ENCODE peak calls at places on chromosomes 16 and 17, in five cellular contexts. J, B, T, H and P are unnamed samples. For H3K4me1, the result is how much of the 10 kb centered on the place peaks cover.

GRCh38 chr17:69592692-69593350 is 178.3 kb downstream of the MAP2K6 start:
- DNase-seq in J (no peak), B (no peak), T (no peak), H (no peak), P (no peak)

GRCh38 chr17:75643033-75644017 is 10.1 kb downstream of the SMIM5 start:
- DNase-seq in J (no peak), B (peak), T (no peak), H (no peak), P (no peak)

GRCh38 chr16:27429330-27429871 is 27.4 kb downstream of the IL21R start:
- DNase-seq in J (no peak), B (no peak), T (no peak), H (no peak), P (no peak)

GRCh38 chr17:83012873-83013778 is 66.3 kb upstream of the METRNL start:
- DNase-seq in J (no peak), B (no peak), T (peak), H (no peak), P (no peak)

GRCh38 chr17:2030779-2031163 is 818 bp downstream of the DPH1 start:
- DNase-seq in J (peak), B (no peak), T (no peak), H (peak), P (no peak)

GRCh38 chr16:10172848-10173655 is 9.2 kb downstream of the GRIN2A start:
- DNase-seq in J (no peak), B (peak), T (no peak), H (no peak), P (no peak)

GRCh38 chr17:68511671-68512246 is 471 bp upstream of the PRKAR1A start:
- DNase-seq in J (peak), B (peak), T (peak), H (peak), P (peak)

GRCh38 chr16:84806256-84806889 is 13.4 kb upstream of the CRISPLD2 start:
- DNase-seq in J (no peak), B (no peak), T (no peak), H (peak), P (no peak)

GRCh38 chr16:1592446-1592845 is 19.4 kb downstream of the IFT140 start:
- DNase-seq in J (no peak), B (no peak), T (no peak), H (no peak), P (no peak)

GRCh38 chr17:69058165-69058564 is 2.6 kb downstream of the ABCA9 start:
- DNase-seq in J (peak), B (peak), T (no peak), H (no peak), P (no peak)

GRCh38 chr16:7137560-7138330 is 194.9 kb upstream of the RBFOX1 start:
- DNase-seq in J (no peak), B (peak), T (no peak), H (no peak), P (no peak)

GRCh38 chr16:49848530-49848929 is 7.4 kb downstream of the ZNF423 start:
- DNase-seq in J (no peak), B (no peak), T (no peak), H (no peak), P (no peak)
- H3K4me3 ChIP-seq in J (no peak), B (no peak), T (no peak), H (no peak), P (no peak)

GRCh38 chr16:66447491-66447890 is 20.4 kb downstream of the BEAN1 start:
- DNase-seq in J (no peak), B (no peak), T (no peak), H (no peak), P (no peak)
- H3K9ac ChIP-seq in J (no peak), B (no peak), T (no peak), H (no peak), P (no peak)

DNA sequence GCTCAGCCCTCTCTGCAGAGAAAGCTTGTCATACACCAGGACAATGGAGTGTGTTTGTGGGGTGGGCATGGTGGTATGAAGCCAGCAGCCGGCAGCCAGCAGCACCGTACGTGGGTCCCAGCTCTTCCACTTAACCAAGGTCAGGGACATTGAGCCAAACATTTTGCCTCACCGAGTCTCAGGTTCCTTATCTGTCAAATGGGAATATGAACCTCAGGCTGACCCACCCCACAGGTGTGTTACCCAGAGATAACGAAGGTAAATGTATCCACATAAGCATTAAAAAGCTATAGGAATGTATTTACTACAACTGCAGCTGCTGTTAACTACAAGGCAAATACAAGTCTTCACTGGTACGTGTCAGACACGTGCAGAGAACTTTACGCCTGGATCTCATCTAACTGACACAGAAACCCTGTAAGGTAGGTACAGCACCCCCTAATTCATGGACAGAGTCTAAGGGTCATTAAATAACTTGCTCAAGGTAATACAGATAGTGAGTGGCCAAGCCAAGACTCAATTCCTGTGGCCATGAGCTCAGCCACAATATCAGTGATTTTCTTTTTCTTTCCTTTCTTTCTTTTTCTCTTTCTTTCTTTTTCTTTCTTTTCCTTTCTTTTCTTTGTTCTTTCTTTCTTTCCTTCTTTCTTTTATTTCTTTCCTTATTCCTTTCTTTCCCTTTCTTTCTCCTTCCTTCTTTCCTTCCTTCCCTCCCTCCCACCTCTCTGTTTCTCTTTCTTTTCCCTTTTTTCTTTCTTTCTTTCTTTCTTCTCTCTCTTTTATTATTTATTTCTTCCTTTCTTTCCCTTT is 990 bp downstream of the SLC5A11 start:
- DNase-seq in J (no peak), B (no peak), T (no peak), H (no peak), P (no peak)
- H3K4me1 ChIP-seq in J (under half), B (under half), T (under half), H (under half), P (under half)

GRCh38 chr16:15644306-15644961 is 1.5 kb upstream of the MARF1 start:
- DNase-seq in J (peak), B (peak), T (peak), H (no peak), P (no peak)
- H3K4me3 ChIP-seq in J (peak), B (no peak), T (peak), H (peak), P (peak)

GRCh38 chr17:58331815-58332719 is 3.5 kb upstream of the TSPOAP1 start:
- DNase-seq in J (no peak), B (no peak), T (peak), H (peak), P (peak)
- H3K9ac ChIP-seq in J (no peak), B (no peak), T (peak), H (peak), P (peak)

GRCh38 chr17:6343191-6343590 is 91.7 kb downstream of the AIPL1 start:
- DNase-seq in J (no peak), B (no peak), T (no peak), H (no peak), P (no peak)

GRCh38 chr17:6346387-6346786 is 88.5 kb downstream of the AIPL1 start:
- DNase-seq in J (no peak), B (no peak), T (no peak), H (no peak), P (no peak)

GRCh38 chr17:6343736-6344135 is 91.2 kb downstream of the AIPL1 start:
- DNase-seq in J (no peak), B (no peak), T (no peak), H (no peak), P (no peak)

GRCh38 chr17:6347776-6348175 is 87.1 kb downstream of the AIPL1 start:
- DNase-seq in J (no peak), B (no peak), T (no peak), H (no peak), P (no peak)

GRCh38 chr17:6346986-6347385 is 87.9 kb downstream of the AIPL1 start:
- DNase-seq in J (no peak), B (no peak), T (no peak), H (no peak), P (no peak)
- H3K4me1 ChIP-seq in J (under half), B (under half), T (under half), H (under half), P (under half)

GRCh38 chr17:81049372-81049911 is 14.5 kb downstream of the BAIAP2 start:
- DNase-seq in J (no peak), B (no peak), T (no peak), H (no peak), P (no peak)
- H3K4me3 ChIP-seq in J (no peak), B (no peak), T (peak), H (no peak), P (no peak)